ENCODE peak calls at places on chromosomes 13 and 19, in eight cellular contexts. I is T-cell; H is upper lobe of right lung; B is NCI-H524; O is head of caudate nucleus; J is effector CD4-positive, alpha-beta T cell; M is fibroblast of lung; L is activated CD8-positive, alpha-beta memory T cell treated with anti-CD3 and anti-CD28 coated beads for 1 hour. D is an unnamed sample.

GRCh38 chr13:112117258-112117954 is 50.5 kb downstream of the SOX1 start:
- DNase-seq in I (no peak), H (no peak), B (no peak), O (no peak), J (no peak), M (no peak), L (no peak), D (no peak)

GRCh38 chr13:111474136-111475002 is 153.9 kb downstream of the TEX29 start:
- DNase-seq in I (no peak), H (no peak), B (no peak), O (peak; percentile 10), J (no peak), M (peak; percentile 19), L (no peak), D (peak; percentile 29)

GRCh38 chr13:43072394-43072793 is 49.0 kb downstream of the DNAJC15 start:
- DNase-seq in I (no peak), H (no peak), B (no peak), O (no peak), J (no peak), M (no peak), L (no peak), D (no peak)

GRCh38 chr19:40283414-40284250 is 1.5 kb downstream of the AKT2 start:
- DNase-seq in I (no peak), H (no peak), B (no peak), O (no peak), J (no peak), M (no peak), L (no peak), D (no peak)

GRCh38 chr19:14544047-14544446 is 14.7 kb downstream of the TECR start:
- DNase-seq in I (no peak), H (no peak), B (no peak), O (no peak), J (no peak), M (peak; percentile 14), L (no peak), D (peak; percentile 24)

GRCh38 chr13:56909896-56910600 is 230.7 kb upstream of the PRR20A start:
- DNase-seq in I (no peak), H (no peak), B (no peak), O (no peak), J (no peak), M (no peak), L (no peak), D (no peak)

GRCh38 chr19:38384209-38385027 is 3.4 kb downstream of the GGN start:
- DNase-seq in I (no peak), H (no peak), B (no peak), O (no peak), J (no peak), M (peak; percentile 40), L (no peak), D (no peak)

GRCh38 chr19:38550376-38550775 is 67.4 kb downstream of the MAP4K1 start:
- DNase-seq in I (no peak), H (no peak), B (no peak), O (no peak), J (no peak), M (no peak), L (no peak), D (no peak)

GRCh38 chr19:5376928-5377327 is 36.3 kb upstream of the PTPRS start:
- DNase-seq in I (no peak), H (no peak), B (no peak), O (no peak), J (no peak), M (no peak), L (no peak), D (no peak)

GRCh38 chr19:30682576-30683536 is 310.7 kb downstream of the ZNF536 start:
- DNase-seq in I (peak; percentile 43), H (peak; percentile 77), B (peak; percentile 52), O (peak; percentile 82), J (peak; percentile 13), M (peak; percentile 72), L (no peak), D (peak; percentile 66)

GRCh38 chr19:3189702-3190469 is 4.2 kb downstream of the NCLN start:
- DNase-seq in I (no peak), H (no peak), B (no peak), O (no peak), J (no peak), M (no peak), L (no peak), D (no peak)

GRCh38 chr13:50678464-50679162 is 164.9 kb downstream of the DLEU7 start:
- DNase-seq in I (no peak), H (no peak), B (no peak), O (peak; percentile 23), J (no peak), M (peak; percentile 99), L (no peak), D (peak; percentile 98)

GRCh38 chr13:79228972-79229371 is 177.1 kb downstream of the RBM26 start:
- DNase-seq in I (no peak), H (no peak), B (no peak), O (no peak), J (no peak), M (no peak), L (no peak), D (peak; percentile 8)

GRCh38 chr13:48235100-48235813 is 2.3 kb downstream of the ITM2B start:
- DNase-seq in I (no peak), H (no peak), B (no peak), O (peak; percentile 43), J (no peak), M (peak; percentile 58), L (no peak), D (peak; percentile 79)

D was measured in M059J.